ENCODE peak calls at places on chromosomes 13 and 19, in nine cellular contexts. Q is suprapubic skin, T is keratinocyte, M is brain microvascular endothelial cell, W is ovary, B is neural progenitor cell, D is GM12878, E is BJ, F is right atrium auricular region. G is an unnamed sample. For H3K27me3, the result is how much of the 10 kb centered on the place peaks cover.

GRCh38 chr19:48879025-48879572 is 6.9 kb downstream of the PPP1R15A start:
- DNase-seq in Q (no peak), T (no peak), M (no peak), W (no peak), B (no peak), D (no peak), E (no peak), F (no peak), G (no peak)

GRCh38 chr13:40290758-40291157 is 375.7 kb downstream of the FOXO1 start:
- DNase-seq in Q (no peak), T (no peak), M (no peak), W (no peak), B (no peak), D (no peak), E (no peak), F (no peak), G (no peak)

GRCh38 chr19:52190679-52191293 is 934 bp downstream of the PPP2R1A start:
- DNase-seq in Q (no peak), T (no peak), M (peak), W (peak), B (peak), D (no peak), E (no peak), F (peak), G (peak)

GRCh38 chr13:26880741-26881140 is 120.2 kb upstream of the GPR12 start:
- DNase-seq in Q (no peak), T (no peak), M (no peak), W (no peak), B (no peak), D (no peak), E (no peak), F (no peak), G (no peak)

GRCh38 chr13:23724196-23724970 is 154.2 kb downstream of the TNFRSF19 start:
- DNase-seq in Q (no peak), T (no peak), M (no peak), W (no peak), B (no peak), D (no peak), E (no peak), F (no peak), G (no peak)

GRCh38 chr19:22607653-22608430 is 26.3 kb upstream of the ZNF492 start:
- DNase-seq in Q (no peak), T (no peak), M (no peak), W (no peak), B (no peak), D (no peak), E (no peak), F (peak), G (no peak)

GRCh38 chr19:3370728-3371591 is 4.6 kb downstream of the NFIC start:
- DNase-seq in Q (no peak), T (no peak), M (no peak), W (peak), B (no peak), D (no peak), E (no peak), F (no peak), G (no peak)

GRCh38 chr13:67416047-67416925 is 186.2 kb upstream of the PCDH9 start:
- DNase-seq in Q (no peak), T (no peak), M (peak), W (no peak), B (peak), D (no peak), E (no peak), F (no peak), G (no peak)

GRCh38 chr19:13381827-13382632 is 124.2 kb downstream of the CACNA1A start:
- DNase-seq in Q (no peak), T (no peak), M (no peak), W (no peak), B (no peak), D (no peak), E (no peak), F (no peak), G (no peak)

GRCh38 chr13:48585456-48585840 is 52.6 kb upstream of the RCBTB2 start:
- DNase-seq in Q (no peak), T (no peak), M (peak), W (no peak), B (peak), D (no peak), E (peak), F (no peak), G (no peak)

GRCh38 chr13:45367358-45367757 is 26.4 kb upstream of the TPT1 start:
- DNase-seq in Q (no peak), T (peak), M (peak), W (no peak), B (no peak), D (peak), E (peak), F (peak), G (peak)

GRCh38 chr19:43934055-43934984 is 762 bp downstream of the ZNF45 start:
- DNase-seq in Q (no peak), T (no peak), M (no peak), W (no peak), B (peak), D (no peak), E (no peak), F (no peak), G (no peak)

GRCh38 chr19:52369463-52370340 is at the start of gene ZNF880:
- DNase-seq in Q (peak), T (peak), M (peak), W (peak), B (peak), D (peak), E (peak), F (peak), G (peak)

GRCh38 chr13:110312669-110313031 is 5.6 kb downstream of the COL4A2 start:
- DNase-seq in Q (no peak), T (peak), M (peak), W (no peak), B (no peak), D (no peak), E (peak), F (peak), G (no peak)

GRCh38 chr19:40827386-40828247 is 22.6 kb downstream of the CYP2A6 start:
- DNase-seq in Q (no peak), T (no peak), M (no peak), W (no peak), B (no peak), D (no peak), E (no peak), F (no peak), G (no peak)

GRCh38 chr19:41303941-41304340 is 6.0 kb upstream of the CCDC97 start:
- DNase-seq in Q (no peak), T (no peak), M (no peak), W (no peak), B (no peak), D (no peak), E (no peak), F (no peak), G (no peak)

GRCh38 chr19:49057636-49058234 is at the start of gene CGB7:
- DNase-seq in Q (no peak), T (no peak), M (peak), W (peak), B (peak), D (no peak), E (no peak), F (peak), G (no peak)

GRCh38 chr13:91714726-91715334 is 316.4 kb downstream of the GPC5 start:
- DNase-seq in Q (no peak), T (no peak), M (no peak), W (no peak), B (peak), D (no peak), E (no peak), F (no peak), G (no peak)

GRCh38 chr13:39952244-39953233 is 297.1 kb downstream of the COG6 start:
- DNase-seq in Q (no peak), T (no peak), M (peak), W (no peak), B (no peak), D (no peak), E (peak), F (no peak), G (no peak)

GRCh38 chr19:5206751-5207075 is 133.9 kb downstream of the PTPRS start:
- DNase-seq in Q (no peak), T (no peak), M (no peak), W (no peak), B (no peak), D (no peak), E (no peak), F (no peak), G (no peak)

GRCh38 chr19:47836038-47836437 is 14.3 kb downstream of the CRX start:
- DNase-seq in Q (no peak), T (no peak), M (no peak), W (no peak), B (no peak), D (no peak), E (no peak), F (no peak), G (no peak)

GRCh38 chr13:32246468-32246867 is 68.7 kb downstream of the ZAR1L start:
- DNase-seq in Q (no peak), T (no peak), M (peak), W (peak), B (peak), D (no peak), E (no peak), F (peak), G (peak)

GRCh38 chr19:6393982-6394412 is 1.0 kb upstream of the GTF2F1 start:
- DNase-seq in Q (no peak), T (no peak), M (no peak), W (no peak), B (no peak), D (peak), E (no peak), F (no peak), G (no peak)

GRCh38 chr13:110415669-110416068 is 108.6 kb downstream of the COL4A2 start:
- DNase-seq in Q (no peak), T (peak), M (no peak), W (no peak), B (no peak), D (no peak), E (no peak), F (no peak), G (no peak)

GRCh38 chr13:66661336-66661735 is 568.8 kb downstream of the PCDH9 start:
- DNase-seq in Q (no peak), T (no peak), M (no peak), W (no peak), B (no peak), D (no peak), E (no peak), F (no peak), G (no peak)

GRCh38 chr13:32676242-32676641 is 90.0 kb downstream of the PDS5B start:
- DNase-seq in Q (no peak), T (no peak), M (peak), W (no peak), B (no peak), D (no peak), E (no peak), F (no peak), G (no peak)

GRCh38 chr13:53417601-53418000 is 389.0 kb downstream of the OLFM4 start:
- DNase-seq in Q (no peak), T (no peak), M (no peak), W (no peak), B (no peak), D (no peak), E (no peak), F (no peak), G (no peak)

GRCh38 chr19:50695251-50696064 is 24.1 kb downstream of the SHANK1 start:
- DNase-seq in Q (no peak), T (no peak), M (no peak), W (peak), B (peak), D (no peak), E (no peak), F (no peak), G (no peak)

GRCh38 chr19:18520848-18521691 is 800 bp downstream of the ELL start:
- DNase-seq in Q (no peak), T (no peak), M (no peak), W (peak), B (peak), D (no peak), E (no peak), F (no peak), G (peak)

GRCh38 chr13:109773276-109773675 is 13.1 kb downstream of the IRS2 start:
- DNase-seq in Q (no peak), T (no peak), M (no peak), W (no peak), B (no peak), D (no peak), E (no peak), F (no peak), G (no peak)

GRCh38 chr19:17294051-17294891 is 9.0 kb downstream of the ABHD8 start:
- DNase-seq in Q (no peak), T (no peak), M (no peak), W (peak), B (peak), D (no peak), E (no peak), F (no peak), G (peak)

GRCh38 chr19:14974488-14974887 is 5.2 kb downstream of the SLC1A6 start:
- DNase-seq in Q (no peak), T (no peak), M (no peak), W (no peak), B (no peak), D (no peak), E (no peak), F (no peak), G (no peak)
- H3K27me3 ChIP-seq in Q (under half), T (under half), M (under half), W (under half), B (under half), D (under half), E (under half), F (under half), G (under half)

GRCh38 chr13:95553614-95554385 is 1.3 kb downstream of the CLDN10 start:
- DNase-seq in Q (no peak), T (no peak), M (no peak), W (no peak), B (peak), D (no peak), E (no peak), F (no peak), G (no peak)

GRCh38 chr13:95553271-95553588 is 710 bp downstream of the CLDN10 start:
- DNase-seq in Q (no peak), T (no peak), M (no peak), W (no peak), B (peak), D (no peak), E (no peak), F (no peak), G (no peak)

GRCh38 chr13:95552208-95552538 is 347 bp upstream of the CLDN10 start:
- DNase-seq in Q (no peak), T (no peak), M (no peak), W (no peak), B (no peak), D (no peak), E (no peak), F (no peak), G (no peak)

GRCh38 chr13:95556981-95557380 is 4.5 kb downstream of the CLDN10 start:
- DNase-seq in Q (no peak), T (no peak), M (no peak), W (no peak), B (no peak), D (no peak), E (no peak), F (no peak), G (no peak)

GRCh38 chr13:95552539-95553270 is at the start of gene CLDN10:
- DNase-seq in Q (no peak), T (no peak), M (no peak), W (no peak), B (peak), D (no peak), E (no peak), F (no peak), G (no peak)
- TF ChIP-seq CTCF in Q (no peak), T (no peak), M (peak), W (no peak), B (peak), D (no peak), E (no peak), F (no peak), G (no peak)

GRCh38 chr19:30103981-30104380 is 161.9 kb downstream of the URI1 start:
- DNase-seq in Q (no peak), T (no peak), M (no peak), W (no peak), B (no peak), D (no peak), E (no peak), F (no peak), G (no peak)
- H3K27me3 ChIP-seq in Q (under half), T (under half), M (under half), W (under half), B (under half), D (under half), E (under half), F (under half), G (under half)

DNA sequence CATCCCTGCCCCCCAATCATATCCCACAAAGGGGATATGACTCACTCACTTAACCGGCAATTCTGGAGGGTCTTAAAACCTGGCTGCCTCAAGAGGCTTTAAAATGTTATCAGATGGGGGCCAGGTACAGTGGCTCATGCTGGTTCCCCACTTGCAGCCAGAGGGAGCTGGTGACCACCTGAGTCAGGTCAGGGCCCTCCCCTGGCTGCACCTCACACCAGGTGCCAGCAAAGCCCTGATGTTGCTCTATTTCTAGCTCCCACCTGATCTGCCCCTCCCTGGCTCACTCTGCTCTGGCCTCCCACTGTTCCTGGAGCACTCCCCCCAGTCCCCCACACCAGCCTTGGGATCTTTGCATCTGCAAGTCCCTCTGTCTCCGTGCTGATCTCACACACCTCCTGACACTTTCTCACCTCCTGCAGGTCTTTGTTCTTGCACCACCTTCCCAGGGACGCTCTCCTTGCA is 14.2 kb downstream of the HPN start:
- DNase-seq in Q (no peak), T (no peak), M (no peak), W (no peak), B (peak), D (no peak), E (no peak), F (no peak), G (no peak)
- TF ChIP-seq CTCF in Q (no peak), T (peak), M (peak), W (no peak), B (peak), D (peak), E (no peak), F (peak), G (peak)

DNA sequence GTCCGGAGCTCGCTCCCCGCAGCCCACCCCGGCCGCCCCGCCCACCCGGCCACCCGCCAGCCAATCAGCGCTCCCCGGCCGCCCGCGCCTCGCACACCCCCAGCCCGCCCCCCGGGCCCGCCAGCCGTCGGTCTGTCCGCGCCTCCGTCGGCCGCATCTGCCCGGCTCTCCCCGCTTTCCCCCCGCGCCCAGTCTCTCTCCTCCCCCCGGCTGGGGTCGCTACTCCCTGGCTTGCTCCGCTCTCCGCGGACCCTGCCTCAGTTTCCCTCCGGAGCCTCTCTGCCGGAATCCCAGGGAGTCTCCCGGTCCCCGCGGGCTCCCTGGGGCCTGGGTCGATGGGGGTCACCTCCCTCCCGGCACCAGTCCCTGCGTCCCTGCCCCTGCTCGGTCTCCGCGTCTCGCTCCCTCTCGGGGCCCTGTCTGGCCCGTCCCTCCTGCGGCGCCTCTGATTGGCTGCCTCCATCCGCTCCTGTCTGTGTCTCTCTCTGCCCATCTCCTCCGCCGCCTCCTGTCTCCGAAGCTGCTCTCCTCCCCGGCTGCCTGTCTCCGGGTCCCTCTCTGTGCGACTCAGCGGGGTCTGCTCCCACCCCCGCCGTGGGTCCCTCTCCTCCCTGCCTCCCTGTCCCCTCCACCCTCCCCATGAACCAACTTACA is 485 bp downstream of the IL11 start:
- DNase-seq in Q (no peak), T (no peak), M (peak), W (no peak), B (peak), D (no peak), E (no peak), F (no peak), G (no peak)
- H3K27me3 ChIP-seq in Q (half or more), T (under half), M (under half), W (under half), B (half or more), D (under half), E (under half), F (under half), G (under half)

DNA sequence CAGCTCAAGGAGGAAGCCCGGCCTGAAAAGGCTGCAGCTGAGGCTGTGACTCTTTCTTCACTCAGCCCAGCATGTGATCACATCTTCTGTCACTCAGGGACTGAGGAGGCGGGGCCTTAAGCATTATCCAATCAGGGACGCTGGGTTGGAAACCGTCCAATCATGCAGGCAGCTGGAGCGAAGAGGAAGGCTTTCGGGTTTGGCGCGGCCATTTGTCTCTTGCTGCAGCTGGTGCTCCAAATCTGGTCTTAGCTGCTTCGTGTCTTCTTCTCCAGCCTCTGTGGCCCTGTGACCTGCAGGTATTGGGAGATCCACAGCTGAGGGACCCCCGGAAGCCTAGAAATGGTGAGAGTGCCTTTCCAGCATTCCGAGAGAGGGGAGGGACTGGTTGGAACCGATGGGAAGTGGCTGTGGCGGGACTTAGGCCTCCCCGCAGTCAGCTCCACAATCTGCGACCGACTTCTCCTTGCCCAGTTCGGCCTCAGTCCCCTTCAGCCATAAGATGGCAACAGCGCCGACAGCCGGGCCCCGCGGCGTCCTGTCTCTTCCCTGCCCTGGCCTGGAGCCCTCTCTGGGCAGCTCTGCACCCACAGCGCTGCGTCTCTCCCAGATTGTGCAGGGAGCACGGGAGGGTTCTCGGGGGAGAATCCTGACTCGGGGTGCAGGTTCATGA is at the start of gene ZNF90:
- DNase-seq in Q (peak), T (peak), M (peak), W (peak), B (peak), D (peak), E (peak), F (peak), G (peak)
- TF ChIP-seq CTCF in Q (no peak), T (no peak), M (peak), W (no peak), B (peak), D (no peak), E (peak), F (no peak), G (no peak)